ENCODE peak calls at places on chromosomes 5 and 9, in seven cellular contexts. One of them, this sample, is unnamed.
A peak's percentile ranks its signal among the peaks of the same experiment; 100 is the strongest.

GRCh38 chr9:136242248-136242647 is 3.4 kb downstream of the QSOX2 start:
- DNase-seq in type B pancreatic cell: no peak
- DNase-seq in neural progenitor cell: no peak
- DNase-seq in astrocyte of the spinal cord: no peak
- DNase-seq in gastrocnemius medialis: no peak
- DNase-seq in endodermal cell: no peak
- DNase-seq in brain microvascular endothelial cell: no peak
- DNase-seq in this sample: no peak

GRCh38 chr9:17140418-17140817 is 5.6 kb downstream of the CNTLN start:
- DNase-seq in type B pancreatic cell: no peak
- DNase-seq in neural progenitor cell: no peak
- DNase-seq in astrocyte of the spinal cord: no peak
- DNase-seq in gastrocnemius medialis: no peak
- DNase-seq in endodermal cell: no peak
- DNase-seq in brain microvascular endothelial cell: no peak
- DNase-seq in this sample: no peak

GRCh38 chr5:73955447-73955846 is 329.5 kb downstream of the ARHGEF28 start:
- DNase-seq in type B pancreatic cell: no peak
- DNase-seq in neural progenitor cell: no peak
- DNase-seq in astrocyte of the spinal cord: peak; percentile 25
- DNase-seq in gastrocnemius medialis: no peak
- DNase-seq in endodermal cell: no peak
- DNase-seq in brain microvascular endothelial cell: no peak
- DNase-seq in this sample: no peak

GRCh38 chr9:18699749-18700148 is 225.8 kb downstream of the ADAMTSL1 start:
- DNase-seq in type B pancreatic cell: no peak
- DNase-seq in neural progenitor cell: no peak
- DNase-seq in astrocyte of the spinal cord: no peak
- DNase-seq in gastrocnemius medialis: no peak
- DNase-seq in endodermal cell: no peak
- DNase-seq in brain microvascular endothelial cell: no peak
- DNase-seq in this sample: no peak

GRCh38 chr9:99167694-99168093 is 54.0 kb downstream of the ALG2 start:
- DNase-seq in type B pancreatic cell: no peak
- DNase-seq in neural progenitor cell: no peak
- DNase-seq in astrocyte of the spinal cord: no peak
- DNase-seq in gastrocnemius medialis: no peak
- DNase-seq in endodermal cell: no peak
- DNase-seq in brain microvascular endothelial cell: no peak
- DNase-seq in this sample: no peak

GRCh38 chr5:155394727-155395126 is 381.2 kb downstream of the KIF4B start:
- DNase-seq in type B pancreatic cell: no peak
- DNase-seq in neural progenitor cell: no peak
- DNase-seq in astrocyte of the spinal cord: no peak
- DNase-seq in gastrocnemius medialis: no peak
- DNase-seq in endodermal cell: no peak
- DNase-seq in brain microvascular endothelial cell: no peak
- DNase-seq in this sample: no peak

GRCh38 chr9:122121931-122122330 is 28.8 kb upstream of the TTLL11 start:
- DNase-seq in type B pancreatic cell: no peak
- DNase-seq in neural progenitor cell: no peak
- DNase-seq in astrocyte of the spinal cord: no peak
- DNase-seq in gastrocnemius medialis: no peak
- DNase-seq in endodermal cell: no peak
- DNase-seq in brain microvascular endothelial cell: no peak
- DNase-seq in this sample: no peak

GRCh38 chr5:168327994-168328393 is 36.5 kb downstream of the WWC1 start:
- DNase-seq in type B pancreatic cell: no peak
- DNase-seq in neural progenitor cell: no peak
- DNase-seq in astrocyte of the spinal cord: peak; percentile 38
- DNase-seq in gastrocnemius medialis: no peak
- DNase-seq in endodermal cell: no peak
- DNase-seq in brain microvascular endothelial cell: no peak
- DNase-seq in this sample: no peak

GRCh38 chr5:150256416-150257064 is 33.0 kb downstream of the CAMK2A start:
- DNase-seq in type B pancreatic cell: no peak
- DNase-seq in neural progenitor cell: peak; percentile 65
- DNase-seq in astrocyte of the spinal cord: no peak
- DNase-seq in gastrocnemius medialis: no peak
- DNase-seq in endodermal cell: peak; percentile 83
- DNase-seq in brain microvascular endothelial cell: no peak
- DNase-seq in this sample: no peak

GRCh38 chr5:42228279-42228678 is 195.0 kb upstream of the GHR start:
- DNase-seq in type B pancreatic cell: no peak
- DNase-seq in neural progenitor cell: no peak
- DNase-seq in astrocyte of the spinal cord: no peak
- DNase-seq in gastrocnemius medialis: no peak
- DNase-seq in endodermal cell: no peak
- DNase-seq in brain microvascular endothelial cell: no peak
- DNase-seq in this sample: no peak

GRCh38 chr9:137429974-137430722 is 7.0 kb downstream of the NOXA1 start:
- DNase-seq in type B pancreatic cell: no peak
- DNase-seq in neural progenitor cell: peak; percentile 47
- DNase-seq in astrocyte of the spinal cord: no peak
- DNase-seq in gastrocnemius medialis: no peak
- DNase-seq in endodermal cell: peak; percentile 79
- DNase-seq in brain microvascular endothelial cell: no peak
- DNase-seq in this sample: no peak

GRCh38 chr9:132166599-132166998 is 4.7 kb downstream of the NTNG2 start:
- DNase-seq in type B pancreatic cell: no peak
- DNase-seq in neural progenitor cell: peak; percentile 74
- DNase-seq in astrocyte of the spinal cord: no peak
- DNase-seq in gastrocnemius medialis: no peak
- DNase-seq in endodermal cell: peak; percentile 87
- DNase-seq in brain microvascular endothelial cell: no peak
- DNase-seq in this sample: no peak

GRCh38 chr9:123111427-123111826 is 78.0 kb downstream of the GPR21 start:
- DNase-seq in type B pancreatic cell: no peak
- DNase-seq in neural progenitor cell: no peak
- DNase-seq in astrocyte of the spinal cord: no peak
- DNase-seq in gastrocnemius medialis: peak; percentile 51
- DNase-seq in endodermal cell: no peak
- DNase-seq in brain microvascular endothelial cell: no peak
- DNase-seq in this sample: no peak

GRCh38 chr5:65907138-65907537 is 19.2 kb upstream of the ERBIN start:
- DNase-seq in type B pancreatic cell: no peak
- DNase-seq in neural progenitor cell: no peak
- DNase-seq in astrocyte of the spinal cord: peak; percentile 45
- DNase-seq in gastrocnemius medialis: no peak
- DNase-seq in endodermal cell: no peak
- DNase-seq in brain microvascular endothelial cell: no peak
- DNase-seq in this sample: no peak

GRCh38 chr5:16736158-16736994 is 119.6 kb upstream of the RETREG1 start:
- DNase-seq in type B pancreatic cell: no peak
- DNase-seq in neural progenitor cell: peak; percentile 74
- DNase-seq in astrocyte of the spinal cord: peak; percentile 75
- DNase-seq in gastrocnemius medialis: no peak
- DNase-seq in endodermal cell: peak; percentile 79
- DNase-seq in brain microvascular endothelial cell: peak; percentile 47
- DNase-seq in this sample: peak; percentile 82

GRCh38 chr9:85108806-85109205 is 439.3 kb downstream of the NTRK2 start:
- DNase-seq in type B pancreatic cell: no peak
- DNase-seq in neural progenitor cell: no peak
- DNase-seq in astrocyte of the spinal cord: no peak
- DNase-seq in gastrocnemius medialis: no peak
- DNase-seq in endodermal cell: no peak
- DNase-seq in brain microvascular endothelial cell: no peak
- DNase-seq in this sample: no peak

GRCh38 chr5:143442398-143442797 is 38.9 kb upstream of the NR3C1 start:
- DNase-seq in type B pancreatic cell: no peak
- DNase-seq in neural progenitor cell: no peak
- DNase-seq in astrocyte of the spinal cord: no peak
- DNase-seq in gastrocnemius medialis: no peak
- DNase-seq in endodermal cell: no peak
- DNase-seq in brain microvascular endothelial cell: no peak
- DNase-seq in this sample: no peak

GRCh38 chr9:129131300-129132145 is 20.3 kb downstream of the PTPA start:
- DNase-seq in type B pancreatic cell: peak; percentile 89
- DNase-seq in neural progenitor cell: peak; percentile 83
- DNase-seq in astrocyte of the spinal cord: peak; percentile 56
- DNase-seq in gastrocnemius medialis: peak; percentile 65
- DNase-seq in endodermal cell: peak; percentile 95
- DNase-seq in brain microvascular endothelial cell: peak; percentile 60
- DNase-seq in this sample: peak; percentile 81

GRCh38 chr5:180090769-180091546 is 19.4 kb upstream of the RNF130 start:
- DNase-seq in type B pancreatic cell: no peak
- DNase-seq in neural progenitor cell: peak; percentile 78
- DNase-seq in astrocyte of the spinal cord: peak; percentile 38
- DNase-seq in gastrocnemius medialis: no peak
- DNase-seq in endodermal cell: peak; percentile 92
- DNase-seq in brain microvascular endothelial cell: peak; percentile 36
- DNase-seq in this sample: peak; percentile 46

GRCh38 chr5:24530907-24531306 is 113.9 kb downstream of the CDH10 start:
- DNase-seq in type B pancreatic cell: no peak
- DNase-seq in neural progenitor cell: no peak
- DNase-seq in astrocyte of the spinal cord: no peak
- DNase-seq in gastrocnemius medialis: no peak
- DNase-seq in endodermal cell: no peak
- DNase-seq in brain microvascular endothelial cell: no peak
- DNase-seq in this sample: no peak

GRCh38 chr9:109451311-109452025 is 46.6 kb downstream of the PTPN3 start:
- DNase-seq in type B pancreatic cell: no peak
- DNase-seq in neural progenitor cell: peak; percentile 30
- DNase-seq in astrocyte of the spinal cord: no peak
- DNase-seq in gastrocnemius medialis: no peak
- DNase-seq in endodermal cell: peak; percentile 80
- DNase-seq in brain microvascular endothelial cell: no peak
- DNase-seq in this sample: no peak
- TF ChIP-seq CTCF in type B pancreatic cell: no peak
- TF ChIP-seq CTCF in neural progenitor cell: peak; percentile 46
- TF ChIP-seq CTCF in astrocyte of the spinal cord: no peak
- TF ChIP-seq CTCF in gastrocnemius medialis: no peak
- TF ChIP-seq CTCF in endodermal cell: peak; percentile 75
- TF ChIP-seq CTCF in brain microvascular endothelial cell: peak; percentile 8
- TF ChIP-seq CTCF in this sample: no peak

GRCh38 chr9:133647148-133647547 is 11.0 kb downstream of the DBH start:
- DNase-seq in type B pancreatic cell: no peak
- DNase-seq in neural progenitor cell: no peak
- DNase-seq in astrocyte of the spinal cord: no peak
- DNase-seq in gastrocnemius medialis: no peak
- DNase-seq in endodermal cell: no peak
- DNase-seq in brain microvascular endothelial cell: no peak
- DNase-seq in this sample: no peak
- TF ChIP-seq CTCF in type B pancreatic cell: no peak
- TF ChIP-seq CTCF in neural progenitor cell: no peak
- TF ChIP-seq CTCF in astrocyte of the spinal cord: no peak
- TF ChIP-seq CTCF in gastrocnemius medialis: no peak
- TF ChIP-seq CTCF in endodermal cell: no peak
- TF ChIP-seq CTCF in brain microvascular endothelial cell: no peak
- TF ChIP-seq CTCF in this sample: no peak

GRCh38 chr5:68823301-68823700 is 270.5 kb upstream of the SLC30A5 start:
- DNase-seq in type B pancreatic cell: no peak
- DNase-seq in neural progenitor cell: no peak
- DNase-seq in astrocyte of the spinal cord: no peak
- DNase-seq in gastrocnemius medialis: no peak
- DNase-seq in endodermal cell: no peak
- DNase-seq in brain microvascular endothelial cell: no peak
- DNase-seq in this sample: no peak

GRCh38 chr5:68818870-68819269 is 274.9 kb upstream of the SLC30A5 start:
- DNase-seq in type B pancreatic cell: no peak
- DNase-seq in neural progenitor cell: no peak
- DNase-seq in astrocyte of the spinal cord: no peak
- DNase-seq in gastrocnemius medialis: no peak
- DNase-seq in endodermal cell: no peak
- DNase-seq in brain microvascular endothelial cell: no peak
- DNase-seq in this sample: no peak

GRCh38 chr5:68821056-68821455 is 272.8 kb upstream of the SLC30A5 start:
- DNase-seq in type B pancreatic cell: no peak
- DNase-seq in neural progenitor cell: no peak
- DNase-seq in astrocyte of the spinal cord: no peak
- DNase-seq in gastrocnemius medialis: no peak
- DNase-seq in endodermal cell: no peak
- DNase-seq in brain microvascular endothelial cell: no peak
- DNase-seq in this sample: no peak

DNA sequence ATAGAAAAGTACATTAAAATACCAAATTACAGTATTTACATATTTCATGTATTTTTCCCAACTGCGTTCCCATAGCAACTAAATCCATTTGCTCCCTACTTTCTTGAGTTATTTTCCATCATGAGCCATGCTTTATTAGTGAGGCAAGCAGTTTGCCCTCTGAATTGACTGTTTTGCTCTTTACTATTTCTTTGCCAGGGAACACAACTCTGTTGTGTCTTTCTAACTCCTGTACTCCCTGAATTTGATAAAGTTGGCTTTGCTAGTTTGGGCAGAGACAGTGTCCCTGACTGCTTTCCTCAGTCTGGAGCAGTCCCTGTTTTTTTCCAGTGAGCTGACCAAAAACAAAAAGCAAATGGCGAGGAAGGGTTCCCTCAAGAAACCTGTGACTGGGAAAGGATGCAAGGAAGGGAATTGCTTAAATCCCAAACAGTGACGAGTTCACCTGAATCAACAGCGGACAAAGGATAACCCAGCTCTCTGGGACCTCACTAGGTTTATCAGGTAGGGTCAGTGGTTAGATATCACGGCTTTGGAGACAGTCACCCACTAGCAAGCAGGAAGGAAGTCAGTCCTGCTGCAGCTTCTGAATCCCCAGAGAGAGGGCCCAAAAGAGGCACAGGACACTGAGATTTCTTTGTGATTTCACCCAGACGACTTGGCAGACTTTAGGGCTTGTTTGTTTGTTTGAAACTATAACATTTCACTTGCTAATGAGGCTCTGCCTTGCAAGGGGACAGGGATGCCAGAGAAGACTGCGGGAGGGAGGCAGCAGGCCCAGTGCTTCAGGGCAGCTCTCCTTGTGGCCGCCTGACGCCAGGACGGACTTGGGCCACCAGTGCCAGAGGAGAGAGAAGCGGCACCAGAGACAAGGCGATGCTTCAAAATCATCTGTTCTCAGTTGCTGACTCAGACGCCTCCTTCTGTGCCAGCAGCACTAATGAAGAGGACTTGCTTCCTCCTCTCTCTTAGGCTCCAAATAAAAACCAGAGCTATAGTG is 275.8 kb upstream of the SLC30A5 start:
- DNase-seq in type B pancreatic cell: no peak
- DNase-seq in neural progenitor cell: peak; percentile 12
- DNase-seq in astrocyte of the spinal cord: no peak
- DNase-seq in gastrocnemius medialis: no peak
- DNase-seq in endodermal cell: peak; percentile 84
- DNase-seq in brain microvascular endothelial cell: no peak
- DNase-seq in this sample: no peak
- TF ChIP-seq CTCF in type B pancreatic cell: no peak
- TF ChIP-seq CTCF in neural progenitor cell: peak; percentile 6
- TF ChIP-seq CTCF in astrocyte of the spinal cord: no peak
- TF ChIP-seq CTCF in gastrocnemius medialis: no peak
- TF ChIP-seq CTCF in endodermal cell: peak; percentile 56
- TF ChIP-seq CTCF in brain microvascular endothelial cell: no peak
- TF ChIP-seq CTCF in this sample: no peak

DNA sequence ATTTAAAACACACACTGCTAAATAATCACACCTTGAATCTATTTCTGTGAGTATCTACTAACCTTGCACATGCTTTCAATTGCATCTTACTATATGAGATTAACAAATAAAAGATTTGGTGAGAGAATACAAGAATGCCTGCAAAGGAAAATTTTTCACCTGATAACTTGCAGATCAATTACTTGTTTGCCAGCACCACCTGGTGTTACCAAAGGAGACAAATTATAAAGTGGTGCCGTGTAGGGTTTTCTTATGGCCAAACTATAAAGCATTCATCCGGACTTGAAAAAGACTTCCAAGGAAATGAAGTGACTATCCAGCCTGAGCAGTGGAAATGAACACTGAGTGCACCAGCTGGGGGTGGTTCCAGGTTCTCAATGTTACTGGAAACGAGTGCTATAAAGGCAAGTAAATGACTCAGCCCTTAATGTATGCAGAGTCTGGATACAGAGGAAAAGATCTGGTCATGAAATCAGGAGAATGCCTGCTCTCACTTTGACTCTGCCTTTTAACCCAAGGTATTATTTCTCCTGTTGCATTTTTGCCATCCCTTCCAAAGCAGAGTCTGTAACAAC is 113.2 kb downstream of the DNAH5 start:
- DNase-seq in type B pancreatic cell: no peak
- DNase-seq in neural progenitor cell: no peak
- DNase-seq in astrocyte of the spinal cord: peak; percentile 61
- DNase-seq in gastrocnemius medialis: no peak
- DNase-seq in endodermal cell: no peak
- DNase-seq in brain microvascular endothelial cell: no peak
- DNase-seq in this sample: no peak
- TF ChIP-seq CTCF in type B pancreatic cell: no peak
- TF ChIP-seq CTCF in neural progenitor cell: peak; percentile 35
- TF ChIP-seq CTCF in astrocyte of the spinal cord: peak; percentile 14
- TF ChIP-seq CTCF in gastrocnemius medialis: no peak
- TF ChIP-seq CTCF in endodermal cell: peak; percentile 52
- TF ChIP-seq CTCF in brain microvascular endothelial cell: no peak
- TF ChIP-seq CTCF in this sample: no peak